ENCODE peak calls at places on chromosomes 7 and 10, in four cellular contexts. One of them, this sample, is unnamed. For H3K36me3 and H3K9me3, the result is how much of the 10 kb centered on the place peaks cover.

GRCh38 chr10:81838950-81839349 is 36.0 kb upstream of the NRG3 start:
- DNase-seq in heart left ventricle: no peak
- DNase-seq in SJSA1: no peak
- DNase-seq in body of pancreas: no peak
- DNase-seq in this sample: no peak

GRCh38 chr7:24042028-24042427 is 242.0 kb upstream of the NPY start:
- DNase-seq in heart left ventricle: no peak
- DNase-seq in SJSA1: no peak
- DNase-seq in body of pancreas: no peak
- DNase-seq in this sample: no peak

GRCh38 chr7:98238976-98239375 is 13.1 kb downstream of the TECPR1 start:
- DNase-seq in heart left ventricle: no peak
- DNase-seq in SJSA1: peak
- DNase-seq in body of pancreas: no peak
- DNase-seq in this sample: no peak

GRCh38 chr10:35487336-35488034 is 117.7 kb upstream of the GJD4 start:
- DNase-seq in heart left ventricle: no peak
- DNase-seq in SJSA1: no peak
- DNase-seq in body of pancreas: no peak
- DNase-seq in this sample: no peak

GRCh38 chr7:139592801-139593461 is 69.4 kb downstream of the CLEC2L start:
- DNase-seq in heart left ventricle: no peak
- DNase-seq in SJSA1: no peak
- DNase-seq in body of pancreas: no peak
- DNase-seq in this sample: no peak

GRCh38 chr7:157418204-157419029 is 81.6 kb downstream of the DNAJB6 start:
- DNase-seq in heart left ventricle: peak
- DNase-seq in SJSA1: no peak
- DNase-seq in body of pancreas: no peak
- DNase-seq in this sample: no peak

GRCh38 chr10:88243202-88243744 is 339.8 kb downstream of the RNLS start:
- DNase-seq in heart left ventricle: no peak
- DNase-seq in SJSA1: no peak
- DNase-seq in body of pancreas: peak
- DNase-seq in this sample: no peak

GRCh38 chr7:90384433-90384832 is 18.8 kb upstream of the CLDN12 start:
- DNase-seq in heart left ventricle: no peak
- DNase-seq in SJSA1: no peak
- DNase-seq in body of pancreas: no peak
- DNase-seq in this sample: no peak

GRCh38 chr10:73247509-73248258 is 629 bp upstream of the DNAJC9 start:
- DNase-seq in heart left ventricle: no peak
- DNase-seq in SJSA1: no peak
- DNase-seq in body of pancreas: no peak
- DNase-seq in this sample: no peak

GRCh38 chr10:73246783-73247508 is at the start of gene DNAJC9:
- DNase-seq in heart left ventricle: peak
- DNase-seq in SJSA1: peak
- DNase-seq in body of pancreas: peak
- DNase-seq in this sample: peak

GRCh38 chr10:73246322-73246782 is 703 bp downstream of the DNAJC9 start:
- DNase-seq in heart left ventricle: no peak
- DNase-seq in SJSA1: no peak
- DNase-seq in body of pancreas: no peak
- DNase-seq in this sample: no peak

GRCh38 chr10:73244866-73245477 is 2.1 kb downstream of the DNAJC9 start:
- DNase-seq in heart left ventricle: no peak
- DNase-seq in SJSA1: no peak
- DNase-seq in body of pancreas: no peak
- DNase-seq in this sample: no peak

GRCh38 chr10:73248259-73248724 is 1.2 kb upstream of the DNAJC9 start:
- DNase-seq in heart left ventricle: no peak
- DNase-seq in SJSA1: no peak
- DNase-seq in body of pancreas: no peak
- DNase-seq in this sample: no peak
- H3K27ac ChIP-seq in heart left ventricle: no peak
- H3K27ac ChIP-seq in SJSA1: no peak
- H3K27ac ChIP-seq in body of pancreas: no peak
- H3K27ac ChIP-seq in this sample: peak

GRCh38 chr7:155731375-155731774 is 80.9 kb downstream of the SHH start:
- DNase-seq in heart left ventricle: no peak
- DNase-seq in SJSA1: no peak
- DNase-seq in body of pancreas: no peak
- DNase-seq in this sample: no peak
- H3K36me3 ChIP-seq in heart left ventricle: under half
- H3K36me3 ChIP-seq in SJSA1: half or more
- H3K36me3 ChIP-seq in body of pancreas: under half
- H3K36me3 ChIP-seq in this sample: under half

DNA sequence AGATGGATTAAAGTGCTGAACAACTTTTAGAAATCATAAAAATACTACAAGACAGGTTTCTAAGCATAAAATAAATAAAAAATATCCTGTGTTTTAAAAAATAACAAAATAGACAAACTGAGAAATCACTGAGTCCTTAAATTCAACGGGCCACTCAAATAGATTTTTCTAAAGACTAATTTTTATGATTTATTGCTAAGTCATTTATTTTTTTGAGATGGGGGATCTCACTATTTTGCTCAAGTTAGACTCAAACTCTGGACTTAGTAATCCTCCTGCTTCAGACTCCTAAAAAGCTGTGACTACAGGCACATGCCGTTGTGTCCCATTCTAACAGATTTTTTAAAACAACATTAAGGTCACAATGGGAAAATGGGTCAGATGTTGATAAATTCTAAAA is 121.0 kb upstream of the THSD7A start:
- DNase-seq in heart left ventricle: no peak
- DNase-seq in SJSA1: no peak
- DNase-seq in body of pancreas: no peak
- DNase-seq in this sample: no peak
- H3K9me3 ChIP-seq in heart left ventricle: under half
- H3K9me3 ChIP-seq in SJSA1: under half
- H3K9me3 ChIP-seq in body of pancreas: under half
- H3K9me3 ChIP-seq in this sample: under half

GRCh38 chr10:17785276-17785935 is 23.7 kb upstream of the MRC1 start:
- DNase-seq in heart left ventricle: no peak
- DNase-seq in SJSA1: no peak
- DNase-seq in body of pancreas: peak
- DNase-seq in this sample: no peak

GRCh38 chr10:17781856-17782255 is 27.3 kb upstream of the MRC1 start:
- DNase-seq in heart left ventricle: no peak
- DNase-seq in SJSA1: no peak
- DNase-seq in body of pancreas: no peak
- DNase-seq in this sample: no peak

GRCh38 chr10:17783751-17784150 is 25.4 kb upstream of the MRC1 start:
- DNase-seq in heart left ventricle: no peak
- DNase-seq in SJSA1: no peak
- DNase-seq in body of pancreas: no peak
- DNase-seq in this sample: no peak

GRCh38 chr10:17784701-17785100 is 24.4 kb upstream of the MRC1 start:
- DNase-seq in heart left ventricle: no peak
- DNase-seq in SJSA1: no peak
- DNase-seq in body of pancreas: no peak
- DNase-seq in this sample: no peak

GRCh38 chr10:17782921-17783665 is 26.1 kb upstream of the MRC1 start:
- DNase-seq in heart left ventricle: no peak
- DNase-seq in SJSA1: peak
- DNase-seq in body of pancreas: no peak
- DNase-seq in this sample: peak
- H3K27ac ChIP-seq in heart left ventricle: peak
- H3K27ac ChIP-seq in SJSA1: peak
- H3K27ac ChIP-seq in body of pancreas: no peak
- H3K27ac ChIP-seq in this sample: peak

GRCh38 chr10:70669015-70669414 is 3.3 kb upstream of the ADAMTS14 start:
- DNase-seq in heart left ventricle: no peak
- DNase-seq in SJSA1: no peak
- DNase-seq in body of pancreas: no peak
- DNase-seq in this sample: no peak
- H3K36me3 ChIP-seq in heart left ventricle: under half
- H3K36me3 ChIP-seq in SJSA1: under half
- H3K36me3 ChIP-seq in body of pancreas: under half
- H3K36me3 ChIP-seq in this sample: under half

GRCh38 chr7:134806197-134806596 is 26.8 kb downstream of the CALD1 start:
- DNase-seq in heart left ventricle: no peak
- DNase-seq in SJSA1: no peak
- DNase-seq in body of pancreas: no peak
- DNase-seq in this sample: no peak
- H3K9me3 ChIP-seq in heart left ventricle: under half
- H3K9me3 ChIP-seq in SJSA1: under half
- H3K9me3 ChIP-seq in body of pancreas: under half
- H3K9me3 ChIP-seq in this sample: under half

GRCh38 chr7:45451636-45452035 is 122.5 kb upstream of the ADCY1 start:
- DNase-seq in heart left ventricle: no peak
- DNase-seq in SJSA1: no peak
- DNase-seq in body of pancreas: no peak
- DNase-seq in this sample: no peak

GRCh38 chr7:45447296-45447695 is 126.9 kb upstream of the ADCY1 start:
- DNase-seq in heart left ventricle: no peak
- DNase-seq in SJSA1: no peak
- DNase-seq in body of pancreas: no peak
- DNase-seq in this sample: no peak

GRCh38 chr7:45443263-45443662 is 130.9 kb upstream of the ADCY1 start:
- DNase-seq in heart left ventricle: no peak
- DNase-seq in SJSA1: no peak
- DNase-seq in body of pancreas: no peak
- DNase-seq in this sample: no peak

GRCh38 chr7:45446195-45446944 is 127.8 kb upstream of the ADCY1 start:
- DNase-seq in heart left ventricle: no peak
- DNase-seq in SJSA1: no peak
- DNase-seq in body of pancreas: no peak
- DNase-seq in this sample: no peak
- H3K27ac ChIP-seq in heart left ventricle: no peak
- H3K27ac ChIP-seq in SJSA1: no peak
- H3K27ac ChIP-seq in body of pancreas: no peak
- H3K27ac ChIP-seq in this sample: no peak